ENCODE peak calls at places on chromosome 3, in five cellular contexts. One of them, this sample, is unnamed.

GRCh38 chr3:45100998-45101407 is 45.2 kb downstream of the CDCP1 start:
- DNase-seq in nucleus accumbens: no peak
- DNase-seq in NCI-H2081 treated with DMSO at 0.1 percent for 48 hours: no peak
- DNase-seq in neural crest cell: no peak
- DNase-seq in renal cortical epithelial cell: peak; percentile 79
- DNase-seq in this sample: no peak

GRCh38 chr3:52780298-52780585 is 2.8 kb downstream of the ITIH1 start:
- DNase-seq in renal cortical epithelial cell: no peak
- DNase-seq in NCI-H2081 treated with DMSO at 0.1 percent for 48 hours: no peak
- DNase-seq in neural crest cell: no peak
- DNase-seq in nucleus accumbens: no peak
- DNase-seq in this sample: no peak

GRCh38 chr3:108834551-108834950 is 12.0 kb downstream of the TRAT1 start:
- DNase-seq in neural crest cell: no peak
- DNase-seq in NCI-H2081 treated with DMSO at 0.1 percent for 48 hours: no peak
- DNase-seq in nucleus accumbens: no peak
- DNase-seq in renal cortical epithelial cell: no peak
- DNase-seq in this sample: no peak

GRCh38 chr3:11818033-11818432 is 28.7 kb downstream of the TAMM41 start:
- DNase-seq in NCI-H2081 treated with DMSO at 0.1 percent for 48 hours: no peak
- DNase-seq in renal cortical epithelial cell: no peak
- DNase-seq in nucleus accumbens: no peak
- DNase-seq in neural crest cell: no peak
- DNase-seq in this sample: no peak

GRCh38 chr3:25155696-25156471 is 272.2 kb upstream of the RARB start:
- DNase-seq in neural crest cell: peak; percentile 8
- DNase-seq in renal cortical epithelial cell: peak; percentile 8
- DNase-seq in nucleus accumbens: no peak
- DNase-seq in NCI-H2081 treated with DMSO at 0.1 percent for 48 hours: no peak
- DNase-seq in this sample: no peak

GRCh38 chr3:179898024-179898423 is 138.7 kb downstream of the PEX5L start:
- DNase-seq in nucleus accumbens: no peak
- DNase-seq in neural crest cell: peak; percentile 14
- DNase-seq in renal cortical epithelial cell: peak; percentile 11
- DNase-seq in NCI-H2081 treated with DMSO at 0.1 percent for 48 hours: peak; percentile 39
- DNase-seq in this sample: no peak

GRCh38 chr3:186694288-186695032 is 22.7 kb upstream of the KNG1 start:
- DNase-seq in NCI-H2081 treated with DMSO at 0.1 percent for 48 hours: no peak
- DNase-seq in neural crest cell: no peak
- DNase-seq in nucleus accumbens: no peak
- DNase-seq in renal cortical epithelial cell: peak; percentile 33
- DNase-seq in this sample: no peak

GRCh38 chr3:189298469-189299375 is 127.0 kb downstream of the TPRG1 start:
- DNase-seq in neural crest cell: no peak
- DNase-seq in nucleus accumbens: no peak
- DNase-seq in NCI-H2081 treated with DMSO at 0.1 percent for 48 hours: no peak
- DNase-seq in renal cortical epithelial cell: peak; percentile 44
- DNase-seq in this sample: no peak

GRCh38 chr3:128523591-128523990 is 30.6 kb upstream of the GATA2 start:
- DNase-seq in NCI-H2081 treated with DMSO at 0.1 percent for 48 hours: no peak
- DNase-seq in nucleus accumbens: no peak
- DNase-seq in renal cortical epithelial cell: no peak
- DNase-seq in neural crest cell: no peak
- DNase-seq in this sample: no peak

GRCh38 chr3:177466076-177466475 is 268.8 kb upstream of the TBL1XR1 start:
- DNase-seq in nucleus accumbens: no peak
- DNase-seq in renal cortical epithelial cell: no peak
- DNase-seq in NCI-H2081 treated with DMSO at 0.1 percent for 48 hours: no peak
- DNase-seq in neural crest cell: no peak
- DNase-seq in this sample: no peak

GRCh38 chr3:97010881-97011657 is 196.7 kb downstream of the EPHA6 start:
- DNase-seq in renal cortical epithelial cell: peak; percentile 1
- DNase-seq in nucleus accumbens: no peak
- DNase-seq in NCI-H2081 treated with DMSO at 0.1 percent for 48 hours: no peak
- DNase-seq in neural crest cell: no peak
- DNase-seq in this sample: no peak

GRCh38 chr3:189144645-189145044 is 27.1 kb upstream of the TPRG1 start:
- DNase-seq in neural crest cell: no peak
- DNase-seq in renal cortical epithelial cell: peak; percentile 88
- DNase-seq in NCI-H2081 treated with DMSO at 0.1 percent for 48 hours: peak; percentile 33
- DNase-seq in nucleus accumbens: no peak
- DNase-seq in this sample: no peak

GRCh38 chr3:88311826-88312225 is 162.1 kb downstream of the C3orf38 start:
- DNase-seq in neural crest cell: no peak
- DNase-seq in renal cortical epithelial cell: no peak
- DNase-seq in NCI-H2081 treated with DMSO at 0.1 percent for 48 hours: no peak
- DNase-seq in nucleus accumbens: no peak
- DNase-seq in this sample: no peak

GRCh38 chr3:195095035-195095703 is 175.8 kb downstream of the XXYLT1 start:
- DNase-seq in neural crest cell: no peak
- DNase-seq in renal cortical epithelial cell: no peak
- DNase-seq in nucleus accumbens: no peak
- DNase-seq in NCI-H2081 treated with DMSO at 0.1 percent for 48 hours: no peak
- DNase-seq in this sample: no peak

GRCh38 chr3:37910666-37911400 is 49.2 kb downstream of the CTDSPL start:
- DNase-seq in nucleus accumbens: no peak
- DNase-seq in neural crest cell: no peak
- DNase-seq in renal cortical epithelial cell: peak; percentile 38
- DNase-seq in NCI-H2081 treated with DMSO at 0.1 percent for 48 hours: no peak
- DNase-seq in this sample: no peak

This sample was measured in T-helper 9 cell.